ENCODE peak calls at places on chromosomes 11 and 22, in seven cellular contexts. B, M, X, P, D, J and W are unnamed samples.

GRCh38 chr11:27282141-27282590 is 80.8 kb downstream of the CCDC34 start:
- DNase-seq in P (peak), B (peak), J (peak), D (peak), M (peak), X (no peak), W (peak)

GRCh38 chr22:20312396-20313191 is 7.3 kb downstream of the DGCR6L start:
- DNase-seq in X (no peak), D (peak), P (no peak), J (peak), B (no peak), M (no peak), W (no peak)

GRCh38 chr22:41524809-41525449 is 19.3 kb downstream of the POLR3H start:
- DNase-seq in X (peak), M (no peak), P (peak), D (no peak), J (no peak), B (no peak), W (no peak)

GRCh38 chr11:45470151-45471001 is 184.2 kb upstream of the SYT13 start:
- DNase-seq in J (no peak), D (peak), M (peak), X (no peak), P (peak), B (peak), W (peak)

GRCh38 chr11:64869571-64870175 is 8.7 kb downstream of the EHD1 start:
- DNase-seq in J (no peak), P (no peak), B (no peak), X (no peak), M (no peak), D (no peak), W (no peak)

GRCh38 chr22:26079009-26079408 is 90.3 kb upstream of the SEZ6L start:
- DNase-seq in P (no peak), X (no peak), B (no peak), M (no peak), J (no peak), D (no peak), W (no peak)

GRCh38 chr11:66557733-66558326 is 10.6 kb downstream of the CTSF start:
- DNase-seq in M (no peak), D (no peak), X (no peak), B (no peak), P (no peak), J (no peak), W (no peak)

GRCh38 chr11:104122008-104122635 is 41.8 kb downstream of the PDGFD start:
- DNase-seq in D (no peak), P (no peak), M (no peak), J (no peak), B (no peak), X (no peak), W (no peak)

GRCh38 chr11:8209208-8209807 is 40.5 kb upstream of the RIC3 start:
- DNase-seq in B (no peak), J (no peak), D (no peak), M (no peak), X (no peak), P (no peak), W (no peak)

GRCh38 chr11:22624742-22625447 is 728 bp downstream of the FANCF start:
- DNase-seq in J (peak), B (peak), X (peak), M (peak), D (peak), P (peak), W (peak)

GRCh38 chr22:20393705-20394476 is at the start of gene ZNF74:
- DNase-seq in X (peak), J (peak), P (peak), B (peak), D (peak), M (peak), W (peak)

GRCh38 chr11:69274531-69275016 is 19.4 kb upstream of the MYEOV start:
- DNase-seq in X (no peak), B (no peak), D (no peak), M (no peak), J (peak), P (no peak), W (no peak)

GRCh38 chr22:36411589-36412258 is 24.0 kb upstream of the MYH9 start:
- DNase-seq in D (no peak), J (no peak), P (no peak), M (no peak), X (no peak), B (no peak), W (no peak)

GRCh38 chr11:130043575-130043974 is 26.1 kb upstream of the APLP2 start:
- DNase-seq in J (no peak), D (peak), X (no peak), B (no peak), P (no peak), M (no peak), W (no peak)

GRCh38 chr11:46322759-46323158 is 24.5 kb upstream of the DGKZ start:
- DNase-seq in D (no peak), M (no peak), X (no peak), J (no peak), P (peak), B (no peak), W (no peak)

GRCh38 chr22:34976474-34976873 is 89.5 kb upstream of the ISX start:
- DNase-seq in X (no peak), M (no peak), B (no peak), D (no peak), J (no peak), P (no peak), W (no peak)

GRCh38 chr11:73464347-73464746 is 88.1 kb downstream of the RELT start:
- DNase-seq in P (no peak), M (no peak), J (peak), X (no peak), B (no peak), D (no peak), W (no peak)
- H3K4me3 ChIP-seq in P (no peak), M (no peak), J (no peak), X (no peak), B (no peak), D (no peak), W (no peak)

DNA sequence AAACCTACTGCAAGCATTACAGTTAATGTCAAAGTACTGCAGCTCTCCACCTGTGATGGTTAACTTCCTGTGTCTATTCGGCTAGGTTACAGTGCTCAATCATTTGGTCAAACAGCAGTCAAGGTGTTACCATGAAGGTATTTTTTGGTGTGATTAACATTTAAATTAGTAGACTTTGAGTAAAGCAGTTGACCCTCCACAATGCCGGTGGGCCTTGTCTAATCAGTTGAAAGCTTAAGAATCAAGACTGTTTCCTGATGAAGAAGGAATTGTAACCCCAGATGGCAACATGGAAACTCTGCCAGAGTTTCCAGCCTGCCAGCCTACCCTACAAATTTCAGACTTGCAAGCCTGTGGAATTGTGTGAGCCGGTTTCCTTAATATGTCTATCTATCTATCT is 683.9 kb downstream of the BRD1 start:
- DNase-seq in P (no peak), M (no peak), B (no peak), X (no peak), D (no peak), J (no peak), W (no peak)
- TF ChIP-seq CTCF in P (no peak), M (no peak), B (no peak), X (no peak), D (no peak), J (no peak), W (no peak)

GRCh38 chr11:117535201-117535869 is 207.7 kb downstream of the CEP164 start:
- DNase-seq in B (no peak), J (peak), X (peak), P (no peak), D (no peak), M (no peak), W (no peak)
- H3K4me3 ChIP-seq in B (no peak), J (no peak), X (no peak), P (no peak), D (no peak), M (no peak), W (no peak)

GRCh38 chr22:45554040-45554406 is 51.3 kb downstream of the FBLN1 start:
- DNase-seq in J (no peak), M (no peak), D (no peak), X (no peak), B (no peak), P (no peak), W (no peak)
- TF ChIP-seq CTCF in J (no peak), M (no peak), D (peak), X (no peak), B (no peak), P (no peak), W (no peak)

GRCh38 chr11:123302751-123303195 is 107.7 kb upstream of the CLMP start:
- DNase-seq in J (no peak), X (no peak), P (peak), M (peak), D (no peak), B (peak), W (peak)
- H3K4me3 ChIP-seq in J (no peak), X (no peak), P (no peak), M (no peak), D (no peak), B (no peak), W (no peak)

GRCh38 chr11:17393472-17393871 is 5.0 kb upstream of the KCNJ11 start:
- DNase-seq in M (no peak), J (no peak), D (no peak), P (no peak), X (no peak), B (no peak), W (no peak)

GRCh38 chr11:17396598-17397310 is 8.3 kb upstream of the KCNJ11 start:
- DNase-seq in B (no peak), D (no peak), P (no peak), J (no peak), X (no peak), M (no peak), W (no peak)

GRCh38 chr11:17395978-17396377 is 7.5 kb upstream of the KCNJ11 start:
- DNase-seq in B (no peak), P (no peak), X (no peak), D (no peak), J (no peak), M (no peak), W (no peak)

GRCh38 chr11:17395554-17395961 is 7.1 kb upstream of the KCNJ11 start:
- DNase-seq in P (no peak), X (no peak), D (no peak), M (no peak), J (no peak), B (no peak), W (no peak)

GRCh38 chr11:17394743-17395390 is 6.4 kb upstream of the KCNJ11 start:
- DNase-seq in X (no peak), M (no peak), D (no peak), P (no peak), J (no peak), B (no peak), W (no peak)
- TF ChIP-seq CTCF in X (no peak), M (no peak), D (no peak), P (no peak), J (no peak), B (no peak), W (no peak)

DNA sequence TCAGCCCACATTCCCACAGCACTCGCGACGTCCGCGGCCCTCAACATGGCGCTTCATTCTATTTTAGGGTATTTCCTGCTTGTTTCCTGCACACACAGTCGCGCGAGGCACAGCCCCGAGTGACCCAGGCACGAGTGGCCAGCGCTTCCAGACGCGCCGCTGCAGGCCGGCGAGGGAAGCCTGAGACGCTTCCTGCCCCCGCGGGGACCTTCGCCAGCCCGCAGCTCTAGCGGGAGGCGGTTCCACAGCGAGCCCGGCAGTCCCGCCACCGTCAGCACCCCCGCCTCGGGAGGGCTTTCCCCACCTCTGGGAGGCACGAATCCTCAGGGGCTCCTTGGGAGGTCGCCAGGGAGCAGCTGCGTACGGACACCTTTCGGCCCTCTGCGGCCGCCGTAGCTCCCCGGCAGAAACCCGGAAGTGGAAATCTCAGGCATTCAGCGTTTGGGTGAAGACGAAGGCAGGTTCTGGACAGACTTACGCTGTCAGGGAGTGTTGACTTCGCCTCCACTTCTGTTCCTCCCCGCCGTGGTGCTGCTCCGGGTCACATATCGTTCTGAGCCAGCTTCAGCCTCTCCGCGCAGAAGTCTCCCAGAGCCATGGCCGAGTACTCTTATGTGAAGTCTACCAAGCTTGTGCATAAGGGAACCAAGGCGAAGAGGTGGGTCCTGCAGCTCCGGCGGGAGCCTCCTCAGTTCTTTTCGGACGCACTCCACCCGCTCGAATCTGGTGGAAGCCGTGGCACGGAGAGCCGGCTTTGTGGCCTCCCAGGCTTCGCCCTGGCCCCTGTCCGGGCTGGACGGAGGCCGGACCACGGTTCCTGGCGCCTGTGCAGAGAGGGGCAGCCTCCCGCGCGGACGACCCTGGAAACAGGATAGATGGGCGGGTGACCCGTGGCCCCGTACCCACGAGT is 2925.9 kb upstream of the OR11H1 start:
- DNase-seq in B (no peak), D (no peak), J (no peak), P (no peak), M (no peak), X (no peak), W (no peak)
- H3K4me3 ChIP-seq in B (no peak), D (no peak), J (no peak), P (no peak), M (peak), X (no peak), W (peak)

GRCh38 chr22:22103078-22103593 is 120.5 kb upstream of the TOP3B start:
- DNase-seq in P (peak), D (no peak), X (no peak), M (no peak), B (no peak), J (no peak), W (no peak)
- TF ChIP-seq CTCF in P (peak), D (peak), X (no peak), M (peak), B (peak), J (no peak), W (peak)

GRCh38 chr11:26011474-26011873 is 320.5 kb upstream of the ANO3 start:
- DNase-seq in M (no peak), X (no peak), J (no peak), B (no peak), P (no peak), D (no peak), W (no peak)

GRCh38 chr11:26017903-26018750 is 313.8 kb upstream of the ANO3 start:
- DNase-seq in J (no peak), B (no peak), M (no peak), D (no peak), X (no peak), P (no peak), W (no peak)

GRCh38 chr11:26017322-26017860 is 314.5 kb upstream of the ANO3 start:
- DNase-seq in X (no peak), B (no peak), M (no peak), P (no peak), J (no peak), D (no peak), W (no peak)

DNA sequence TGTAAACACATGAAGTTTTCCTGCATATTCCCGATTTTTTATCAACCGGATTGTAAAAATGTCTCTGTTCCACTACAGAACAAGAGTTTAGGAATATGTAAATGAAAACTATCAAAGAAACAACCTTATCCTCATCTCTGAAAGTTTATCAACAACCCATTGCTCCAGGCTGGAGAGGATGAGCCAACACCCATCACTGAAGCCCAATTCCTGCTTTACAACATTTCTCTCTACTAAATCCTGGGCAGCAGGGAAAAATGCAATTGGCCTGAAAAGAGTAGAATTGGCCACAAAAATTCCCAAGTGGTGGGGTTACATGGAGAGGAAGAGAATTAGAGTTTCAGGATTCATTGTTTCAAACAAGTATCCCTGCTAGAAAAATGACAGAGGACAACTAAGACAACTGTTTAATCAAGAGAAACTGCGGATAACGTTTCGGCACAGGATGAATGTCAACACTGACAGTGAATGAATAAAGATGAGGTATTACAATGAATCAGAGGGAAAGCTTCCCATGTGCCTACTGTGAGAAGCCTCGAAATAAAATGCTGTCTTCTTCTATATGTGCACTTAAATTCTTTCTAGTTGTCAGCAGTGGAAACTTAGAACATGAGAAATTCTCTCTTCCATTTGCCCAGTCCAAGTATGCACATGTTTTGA is 317.3 kb upstream of the ANO3 start:
- DNase-seq in D (no peak), P (no peak), X (no peak), M (no peak), J (no peak), B (no peak), W (no peak)
- H3K4me3 ChIP-seq in D (no peak), P (no peak), X (no peak), M (no peak), J (no peak), B (no peak), W (no peak)